ENCODE peak calls at places on chromosome 12, in five cellular contexts. One of them, this sample, is unnamed. For H3K4me1, the result is how much of the 10 kb centered on the place peaks cover.

GRCh38 chr12:97753332-97753731 is 290.7 kb downstream of the RMST start:
- DNase-seq in heart left ventricle: no peak
- DNase-seq in mucosa of descending colon: no peak
- DNase-seq in spleen: no peak
- DNase-seq in CD8-positive, alpha-beta memory T cell: no peak
- DNase-seq in this sample: no peak

GRCh38 chr12:55822228-55822627 is 4.4 kb downstream of the ORMDL2 start:
- DNase-seq in heart left ventricle: no peak
- DNase-seq in mucosa of descending colon: peak
- DNase-seq in spleen: no peak
- DNase-seq in CD8-positive, alpha-beta memory T cell: no peak
- DNase-seq in this sample: peak

GRCh38 chr12:32568241-32568640 is 110.9 kb upstream of the DNM1L start:
- DNase-seq in heart left ventricle: no peak
- DNase-seq in mucosa of descending colon: no peak
- DNase-seq in spleen: no peak
- DNase-seq in CD8-positive, alpha-beta memory T cell: no peak
- DNase-seq in this sample: no peak

GRCh38 chr12:104501641-104502040 is 44.9 kb downstream of the CHST11 start:
- DNase-seq in heart left ventricle: no peak
- DNase-seq in mucosa of descending colon: no peak
- DNase-seq in spleen: no peak
- DNase-seq in CD8-positive, alpha-beta memory T cell: no peak
- DNase-seq in this sample: no peak

GRCh38 chr12:12032771-12033588 is 37.8 kb upstream of the BCL2L14 start:
- DNase-seq in heart left ventricle: peak
- DNase-seq in mucosa of descending colon: peak
- DNase-seq in spleen: peak
- DNase-seq in CD8-positive, alpha-beta memory T cell: peak
- DNase-seq in this sample: peak

GRCh38 chr12:65511134-65511912 is 232.8 kb downstream of the MSRB3 start:
- DNase-seq in heart left ventricle: peak
- DNase-seq in mucosa of descending colon: no peak
- DNase-seq in spleen: no peak
- DNase-seq in CD8-positive, alpha-beta memory T cell: no peak
- DNase-seq in this sample: peak

GRCh38 chr12:64461634-64462414 is 9.9 kb downstream of the TBK1 start:
- DNase-seq in heart left ventricle: no peak
- DNase-seq in mucosa of descending colon: no peak
- DNase-seq in spleen: no peak
- DNase-seq in CD8-positive, alpha-beta memory T cell: no peak
- DNase-seq in this sample: no peak

GRCh38 chr12:84738481-84738972 is 174.1 kb downstream of the SLC6A15 start:
- DNase-seq in heart left ventricle: no peak
- DNase-seq in mucosa of descending colon: no peak
- DNase-seq in spleen: no peak
- DNase-seq in CD8-positive, alpha-beta memory T cell: no peak
- DNase-seq in this sample: no peak

GRCh38 chr12:75705749-75706719 is 194.6 kb upstream of the KRR1 start:
- DNase-seq in heart left ventricle: peak
- DNase-seq in mucosa of descending colon: peak
- DNase-seq in spleen: no peak
- DNase-seq in CD8-positive, alpha-beta memory T cell: no peak
- DNase-seq in this sample: peak

GRCh38 chr12:46395308-46395707 is 22.7 kb upstream of the SLC38A2 start:
- DNase-seq in heart left ventricle: no peak
- DNase-seq in mucosa of descending colon: no peak
- DNase-seq in spleen: no peak
- DNase-seq in CD8-positive, alpha-beta memory T cell: no peak
- DNase-seq in this sample: no peak

GRCh38 chr12:39441963-39442894 is 691 bp downstream of the KIF21A start:
- DNase-seq in heart left ventricle: peak
- DNase-seq in mucosa of descending colon: peak
- DNase-seq in spleen: no peak
- DNase-seq in CD8-positive, alpha-beta memory T cell: peak
- DNase-seq in this sample: peak

GRCh38 chr12:39440781-39441180 is 2.1 kb downstream of the KIF21A start:
- DNase-seq in heart left ventricle: no peak
- DNase-seq in mucosa of descending colon: no peak
- DNase-seq in spleen: no peak
- DNase-seq in CD8-positive, alpha-beta memory T cell: no peak
- DNase-seq in this sample: no peak

GRCh38 chr12:39442895-39443703 is at the start of gene KIF21A:
- DNase-seq in heart left ventricle: peak
- DNase-seq in mucosa of descending colon: peak
- DNase-seq in spleen: peak
- DNase-seq in CD8-positive, alpha-beta memory T cell: peak
- DNase-seq in this sample: peak

GRCh38 chr12:39441189-39441962 is 1.5 kb downstream of the KIF21A start:
- DNase-seq in heart left ventricle: no peak
- DNase-seq in mucosa of descending colon: no peak
- DNase-seq in spleen: no peak
- DNase-seq in CD8-positive, alpha-beta memory T cell: no peak
- DNase-seq in this sample: no peak

DNA sequence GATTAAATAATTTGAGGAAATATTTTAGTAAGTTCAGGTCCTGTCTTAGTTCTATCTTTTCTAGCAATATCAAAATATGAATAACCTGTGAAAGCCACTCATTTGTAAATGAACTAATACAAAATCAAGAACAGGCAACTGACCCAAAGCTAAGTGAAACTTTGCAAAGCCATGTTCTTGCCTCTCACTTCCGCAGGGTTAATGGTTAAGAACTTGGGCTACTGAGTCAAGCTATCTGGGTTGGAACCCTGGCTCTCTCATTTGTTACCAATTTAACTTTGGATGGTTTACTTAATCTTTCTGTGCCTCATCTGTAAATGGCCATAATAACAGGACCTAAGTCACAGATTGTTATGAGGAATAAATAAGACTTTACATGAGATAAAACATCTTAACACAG is 2.8 kb downstream of the KIF21A start:
- DNase-seq in heart left ventricle: no peak
- DNase-seq in mucosa of descending colon: no peak
- DNase-seq in spleen: no peak
- DNase-seq in CD8-positive, alpha-beta memory T cell: no peak
- DNase-seq in this sample: no peak
- H3K4me1 ChIP-seq in heart left ventricle: under half
- H3K4me1 ChIP-seq in mucosa of descending colon: under half
- H3K4me1 ChIP-seq in spleen: under half
- H3K4me1 ChIP-seq in CD8-positive, alpha-beta memory T cell: under half
- H3K4me1 ChIP-seq in this sample: under half

DNA sequence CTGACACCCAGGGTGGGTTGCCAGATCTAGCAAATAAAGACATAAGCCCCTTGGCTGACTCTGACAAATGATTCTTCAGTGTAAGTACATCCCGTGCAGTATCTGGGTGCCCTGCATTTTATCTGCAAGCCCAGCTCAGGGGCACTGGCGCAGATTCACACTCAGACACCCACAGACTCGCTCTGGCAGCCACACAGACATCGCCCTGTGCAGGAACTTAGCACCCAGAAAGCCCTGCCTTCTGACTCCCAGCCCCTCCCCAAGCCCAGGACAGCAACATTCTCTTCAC is 44.9 kb upstream of the NCOR2 start:
- DNase-seq in heart left ventricle: no peak
- DNase-seq in mucosa of descending colon: no peak
- DNase-seq in spleen: no peak
- DNase-seq in CD8-positive, alpha-beta memory T cell: no peak
- DNase-seq in this sample: no peak
- H3K4me1 ChIP-seq in heart left ventricle: under half
- H3K4me1 ChIP-seq in mucosa of descending colon: under half
- H3K4me1 ChIP-seq in spleen: under half
- H3K4me1 ChIP-seq in CD8-positive, alpha-beta memory T cell: under half
- H3K4me1 ChIP-seq in this sample: under half

GRCh38 chr12:19003987-19004619 is 125.4 kb upstream of the PLEKHA5 start:
- DNase-seq in heart left ventricle: no peak
- DNase-seq in mucosa of descending colon: no peak
- DNase-seq in spleen: no peak
- DNase-seq in CD8-positive, alpha-beta memory T cell: no peak
- DNase-seq in this sample: no peak

GRCh38 chr12:19008102-19008501 is 121.4 kb upstream of the PLEKHA5 start:
- DNase-seq in heart left ventricle: no peak
- DNase-seq in mucosa of descending colon: no peak
- DNase-seq in spleen: no peak
- DNase-seq in CD8-positive, alpha-beta memory T cell: no peak
- DNase-seq in this sample: no peak

GRCh38 chr12:19003110-19003509 is 126.4 kb upstream of the PLEKHA5 start:
- DNase-seq in heart left ventricle: no peak
- DNase-seq in mucosa of descending colon: no peak
- DNase-seq in spleen: no peak
- DNase-seq in CD8-positive, alpha-beta memory T cell: no peak
- DNase-seq in this sample: no peak

GRCh38 chr12:19006626-19007025 is 122.9 kb upstream of the PLEKHA5 start:
- DNase-seq in heart left ventricle: no peak
- DNase-seq in mucosa of descending colon: no peak
- DNase-seq in spleen: no peak
- DNase-seq in CD8-positive, alpha-beta memory T cell: no peak
- DNase-seq in this sample: no peak

GRCh38 chr12:19005257-19005801 is 124.2 kb upstream of the PLEKHA5 start:
- DNase-seq in heart left ventricle: no peak
- DNase-seq in mucosa of descending colon: no peak
- DNase-seq in spleen: no peak
- DNase-seq in CD8-positive, alpha-beta memory T cell: no peak
- DNase-seq in this sample: no peak
- H3K4me1 ChIP-seq in heart left ventricle: under half
- H3K4me1 ChIP-seq in mucosa of descending colon: under half
- H3K4me1 ChIP-seq in spleen: under half
- H3K4me1 ChIP-seq in CD8-positive, alpha-beta memory T cell: under half
- H3K4me1 ChIP-seq in this sample: under half

GRCh38 chr12:57213068-57213715 is 3.4 kb upstream of the NXPH4 start:
- DNase-seq in heart left ventricle: peak
- DNase-seq in mucosa of descending colon: peak
- DNase-seq in spleen: peak
- DNase-seq in CD8-positive, alpha-beta memory T cell: peak
- DNase-seq in this sample: peak

GRCh38 chr12:57210926-57211700 is 5.5 kb upstream of the NXPH4 start:
- DNase-seq in heart left ventricle: no peak
- DNase-seq in mucosa of descending colon: no peak
- DNase-seq in spleen: no peak
- DNase-seq in CD8-positive, alpha-beta memory T cell: no peak
- DNase-seq in this sample: peak

GRCh38 chr12:57213763-57214397 is 2.7 kb upstream of the NXPH4 start:
- DNase-seq in heart left ventricle: no peak
- DNase-seq in mucosa of descending colon: no peak
- DNase-seq in spleen: no peak
- DNase-seq in CD8-positive, alpha-beta memory T cell: no peak
- DNase-seq in this sample: no peak

GRCh38 chr12:57211791-57212700 is 4.5 kb upstream of the NXPH4 start:
- DNase-seq in heart left ventricle: no peak
- DNase-seq in mucosa of descending colon: no peak
- DNase-seq in spleen: no peak
- DNase-seq in CD8-positive, alpha-beta memory T cell: no peak
- DNase-seq in this sample: no peak

GRCh38 chr12:57212701-57213067 is 3.9 kb upstream of the NXPH4 start:
- DNase-seq in heart left ventricle: no peak
- DNase-seq in mucosa of descending colon: no peak
- DNase-seq in spleen: no peak
- DNase-seq in CD8-positive, alpha-beta memory T cell: no peak
- DNase-seq in this sample: peak
- H3K4me1 ChIP-seq in heart left ventricle: under half
- H3K4me1 ChIP-seq in mucosa of descending colon: under half
- H3K4me1 ChIP-seq in spleen: half or more
- H3K4me1 ChIP-seq in CD8-positive, alpha-beta memory T cell: under half
- H3K4me1 ChIP-seq in this sample: under half

DNA sequence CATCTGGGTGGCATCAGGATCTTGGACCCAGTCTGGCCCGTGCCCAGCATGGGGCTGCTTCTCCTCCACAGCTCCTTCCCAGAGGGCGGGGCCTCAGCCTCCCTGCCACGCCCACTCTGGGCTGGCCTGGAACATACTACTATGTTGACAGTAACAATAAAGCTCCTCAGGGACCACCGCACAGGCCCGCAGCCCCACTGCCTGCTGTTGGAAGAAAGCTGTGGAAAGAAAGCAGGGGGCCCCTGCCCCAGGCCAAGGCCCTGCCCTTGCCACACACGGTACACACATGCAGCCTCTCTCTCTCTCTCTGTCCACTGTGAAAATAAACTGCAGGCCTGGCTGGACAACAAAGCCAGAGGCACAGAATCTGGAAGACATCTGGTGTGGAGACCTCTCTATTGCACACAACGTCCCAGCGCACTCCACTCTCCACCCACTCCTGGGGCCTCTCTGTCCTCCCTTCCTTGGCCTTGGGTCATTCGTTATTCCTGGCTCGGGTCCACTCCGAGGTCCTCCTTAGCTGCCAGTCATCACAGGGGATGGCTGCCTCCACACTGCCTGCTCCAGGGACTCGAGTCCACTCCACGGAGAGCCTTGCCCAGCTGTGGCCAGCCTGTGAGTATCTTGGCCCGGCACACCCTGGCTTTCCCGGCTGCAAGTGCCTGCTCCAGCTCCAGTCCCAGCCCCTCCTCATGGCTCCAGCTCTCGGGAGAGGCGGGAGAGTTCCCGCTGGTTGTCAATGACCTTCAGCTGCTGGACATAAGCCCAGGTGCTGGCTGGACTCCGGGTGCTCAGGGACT is 11.8 kb upstream of the ENDOU start:
- DNase-seq in heart left ventricle: peak
- DNase-seq in mucosa of descending colon: peak
- DNase-seq in spleen: peak
- DNase-seq in CD8-positive, alpha-beta memory T cell: no peak
- DNase-seq in this sample: peak
- H3K4me1 ChIP-seq in heart left ventricle: half or more
- H3K4me1 ChIP-seq in mucosa of descending colon: under half
- H3K4me1 ChIP-seq in spleen: half or more
- H3K4me1 ChIP-seq in CD8-positive, alpha-beta memory T cell: under half
- H3K4me1 ChIP-seq in this sample: under half

DNA sequence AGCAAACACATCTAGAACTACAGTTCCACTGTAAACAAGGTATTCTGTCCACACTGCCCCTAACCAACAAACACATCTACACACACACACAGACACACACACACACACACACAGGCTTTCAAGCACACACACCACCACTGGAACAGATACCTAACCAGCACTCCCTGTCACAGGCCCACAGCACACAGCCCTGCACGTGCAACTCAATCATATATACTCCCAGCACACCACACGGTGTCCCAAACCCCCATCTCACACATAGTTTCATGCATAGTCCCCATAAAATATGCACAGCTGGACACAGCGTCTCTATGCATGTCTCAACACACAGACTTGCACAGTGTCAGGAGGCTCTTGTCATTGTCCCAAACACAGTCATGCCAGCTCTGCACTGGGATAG is 27.6 kb downstream of the KRT8 start:
- DNase-seq in heart left ventricle: no peak
- DNase-seq in mucosa of descending colon: no peak
- DNase-seq in spleen: no peak
- DNase-seq in CD8-positive, alpha-beta memory T cell: no peak
- DNase-seq in this sample: no peak
- H3K4me1 ChIP-seq in heart left ventricle: under half
- H3K4me1 ChIP-seq in mucosa of descending colon: under half
- H3K4me1 ChIP-seq in spleen: under half
- H3K4me1 ChIP-seq in CD8-positive, alpha-beta memory T cell: under half
- H3K4me1 ChIP-seq in this sample: under half

GRCh38 chr12:10361084-10361483 is 28.8 kb downstream of the KLRK1 start:
- DNase-seq in heart left ventricle: no peak
- DNase-seq in mucosa of descending colon: no peak
- DNase-seq in spleen: no peak
- DNase-seq in CD8-positive, alpha-beta memory T cell: no peak
- DNase-seq in this sample: no peak
- H3K4me1 ChIP-seq in heart left ventricle: under half
- H3K4me1 ChIP-seq in mucosa of descending colon: under half
- H3K4me1 ChIP-seq in spleen: under half
- H3K4me1 ChIP-seq in CD8-positive, alpha-beta memory T cell: under half
- H3K4me1 ChIP-seq in this sample: under half

This sample was measured in right cardiac atrium.